ENCODE peak calls at places on chromosomes 5 and 9, in eight cellular contexts. V is mucosa of gallbladder; I is GM12865; R is activated T-helper 1 cell treated with anti-CD3 and anti-CD28 coated beads, Interleukin-2, amount 50 U/mL, for 16 hours; O is natural killer cell treated with Interleukin-12 subunit alpha and Interleukin-12 subunit beta and Interleukin-15 and Interleukin-18, amount 100 ng/mL, for 72 hours; W is cardiac muscle cell; H is psoas muscle; N is activated naive CD4-positive, alpha-beta T cell treated with anti-CD3 and anti-CD28 coated beads, Interleukin-2, amount 10 ng/mL, durations not matched to agents 7 days and 5 days. D is an unnamed sample.

GRCh38 chr5:67490543-67491321 is 294.1 kb upstream of the CD180 start:
- DNase-seq in W (no peak), I (no peak), O (no peak), N (no peak), H (no peak), R (no peak), V (no peak), D (peak)

GRCh38 chr5:96214442-96215197 is 218.4 kb downstream of the PCSK1 start:
- DNase-seq in I (no peak), V (peak), O (no peak), W (no peak), N (no peak), R (no peak), H (no peak), D (no peak)

GRCh38 chr5:143153332-143154119 is 250.0 kb downstream of the NR3C1 start:
- DNase-seq in O (no peak), H (peak), R (no peak), N (no peak), I (no peak), V (peak), W (peak), D (no peak)

GRCh38 chr5:176570044-176570443 is 20.9 kb downstream of the CDHR2 start:
- DNase-seq in V (no peak), W (peak), N (no peak), R (no peak), I (no peak), O (no peak), H (no peak), D (no peak)

GRCh38 chr5:27472000-27472763 is 433.8 kb upstream of the CDH9 start:
- DNase-seq in V (no peak), I (peak), N (peak), H (no peak), R (no peak), W (peak), O (no peak), D (no peak)

GRCh38 chr5:160479926-160480325 is 58.3 kb downstream of the PTTG1 start:
- DNase-seq in R (no peak), V (no peak), N (no peak), O (no peak), I (no peak), W (peak), H (no peak), D (no peak)

GRCh38 chr5:157842185-157842584 is 16.8 kb downstream of the CLINT1 start:
- DNase-seq in N (no peak), I (no peak), O (no peak), W (no peak), V (no peak), H (no peak), R (no peak), D (no peak)

GRCh38 chr5:68834486-68834885 is 259.3 kb upstream of the SLC30A5 start:
- DNase-seq in N (no peak), I (no peak), O (no peak), V (no peak), R (no peak), H (peak), W (peak), D (no peak)

GRCh38 chr5:78622302-78622971 is 26.1 kb downstream of the LHFPL2 start:
- DNase-seq in H (no peak), W (no peak), I (no peak), N (no peak), O (no peak), R (no peak), V (no peak), D (no peak)

GRCh38 chr9:137606005-137606601 is 617 bp downstream of the ARRDC1 start:
- DNase-seq in V (no peak), I (no peak), N (no peak), H (peak), W (no peak), O (no peak), R (no peak), D (peak)

GRCh38 chr9:101512116-101512515 is 21.5 kb upstream of the RNF20 start:
- DNase-seq in W (no peak), I (no peak), V (no peak), R (no peak), O (no peak), N (no peak), H (no peak), D (no peak)

GRCh38 chr9:16023466-16023865 is 470.6 kb downstream of the CCDC171 start:
- DNase-seq in O (no peak), R (no peak), H (no peak), V (no peak), W (no peak), N (no peak), I (no peak), D (no peak)

GRCh38 chr5:114361724-114362196 is at the start of gene KCNN2:
- DNase-seq in V (peak), O (no peak), N (no peak), R (no peak), W (peak), I (peak), H (peak), D (peak)

GRCh38 chr5:115962565-115963402 is 509 bp downstream of the LVRN start:
- DNase-seq in W (peak), V (no peak), I (peak), N (no peak), R (no peak), H (peak), O (no peak), D (no peak)

GRCh38 chr9:99294850-99295461 is 72.9 kb downstream of the SEC61B start:
- DNase-seq in H (no peak), R (no peak), O (no peak), W (peak), V (no peak), N (no peak), I (peak), D (no peak)

GRCh38 chr5:8721536-8721935 is 824.3 kb downstream of the SEMA5A start:
- DNase-seq in I (no peak), H (no peak), R (no peak), N (no peak), V (no peak), O (no peak), W (no peak), D (no peak)

GRCh38 chr5:36624277-36624676 is 17.9 kb downstream of the SLC1A3 start:
- DNase-seq in N (no peak), I (no peak), O (no peak), V (no peak), W (no peak), R (no peak), H (peak), D (no peak)

GRCh38 chr5:147576646-147577535 is 67.0 kb upstream of the DPYSL3 start:
- DNase-seq in I (peak), W (peak), R (no peak), V (peak), O (no peak), H (peak), N (peak), D (peak)

GRCh38 chr9:34046784-34047379 is 1.8 kb downstream of the UBAP2 start:
- DNase-seq in I (peak), W (peak), R (no peak), N (peak), V (no peak), O (no peak), H (no peak), D (no peak)

GRCh38 chr9:87392091-87392490 is 105.6 kb upstream of the DAPK1 start:
- DNase-seq in I (no peak), H (no peak), N (no peak), W (no peak), V (no peak), O (no peak), R (no peak), D (no peak)

GRCh38 chr9:92122792-92123191 is 7.6 kb upstream of the SPTLC1 start:
- DNase-seq in H (no peak), O (no peak), W (no peak), N (no peak), R (no peak), I (no peak), V (no peak), D (no peak)

GRCh38 chr5:150500905-150501304 is 7.0 kb upstream of the NDST1 start:
- DNase-seq in I (no peak), H (no peak), R (no peak), O (no peak), W (no peak), V (no peak), N (no peak), D (no peak)

GRCh38 chr9:129316281-129317030 is 138.4 kb upstream of the IER5L start:
- DNase-seq in V (no peak), N (peak), W (no peak), R (no peak), O (no peak), H (no peak), I (no peak), D (no peak)

GRCh38 chr5:97839338-97840081 is 656.5 kb upstream of the RIOK2 start:
- DNase-seq in N (no peak), H (no peak), I (no peak), W (peak), R (no peak), O (no peak), V (no peak), D (no peak)

GRCh38 chr5:130720355-130720754 is 444.7 kb downstream of the HINT1 start:
- DNase-seq in V (no peak), I (no peak), W (peak), H (no peak), O (no peak), N (no peak), R (no peak), D (no peak)

GRCh38 chr5:2883771-2884170 is 132.3 kb upstream of the IRX2 start:
- DNase-seq in H (no peak), O (no peak), R (no peak), V (no peak), I (no peak), W (no peak), N (no peak), D (no peak)

GRCh38 chr5:1387059-1387755 is 42.3 kb upstream of the CLPTM1L start:
- DNase-seq in W (no peak), R (no peak), H (no peak), V (no peak), I (no peak), O (no peak), N (no peak), D (no peak)

GRCh38 chr5:156208271-156208670 is 118.7 kb upstream of the SGCD start:
- DNase-seq in V (no peak), R (no peak), W (peak), O (no peak), H (no peak), I (peak), N (no peak), D (no peak)

GRCh38 chr9:137745541-137745991 is 126.8 kb downstream of the EHMT1 start:
- DNase-seq in N (no peak), R (no peak), V (peak), O (no peak), W (no peak), I (peak), H (no peak), D (no peak)

GRCh38 chr9:88738708-88739107 is 203.7 kb downstream of the NXNL2 start:
- DNase-seq in I (no peak), O (no peak), N (no peak), W (peak), H (no peak), V (no peak), R (no peak), D (no peak)

GRCh38 chr5:168128556-168128955 is 162.9 kb upstream of the WWC1 start:
- DNase-seq in H (no peak), I (no peak), R (no peak), O (no peak), V (no peak), W (no peak), N (no peak), D (no peak)

D was measured in lung.